ENCODE peak calls at places on chromosomes 11 and 22, in four cellular contexts. M, J, S and T are unnamed samples.

GRCh38 chr11:27963370-27963769 is 144.6 kb downstream of the KIF18A start:
- DNase-seq in S (no peak), J (no peak), M (no peak), T (no peak)

GRCh38 chr11:45209000-45209399 is 62.6 kb downstream of the PRDM11 start:
- DNase-seq in M (no peak), S (no peak), J (no peak), T (no peak)

GRCh38 chr11:62727833-62728721 is at the start of gene TTC9C:
- DNase-seq in M (peak), S (peak), J (peak), T (peak)

GRCh38 chr22:20324139-20324516 is 4.3 kb upstream of the DGCR6L start:
- DNase-seq in J (no peak), M (peak), S (no peak), T (peak)

GRCh38 chr11:255816-256215 is 19.0 kb downstream of the PSMD13 start:
- DNase-seq in M (no peak), J (no peak), S (no peak), T (no peak)

GRCh38 chr11:86274503-86274902 is 27.5 kb upstream of the HIKESHI start:
- DNase-seq in S (no peak), M (peak), J (no peak), T (peak)

GRCh38 chr11:9251306-9251705 is 13.8 kb downstream of the DENND5A start:
- DNase-seq in S (no peak), M (no peak), J (no peak), T (no peak)

GRCh38 chr11:112770487-112770886 is 190.7 kb upstream of the NCAM1 start:
- DNase-seq in M (no peak), S (no peak), J (no peak), T (no peak)

GRCh38 chr22:28001171-28001835 is 82.2 kb upstream of the PITPNB start:
- DNase-seq in J (no peak), S (no peak), M (no peak), T (no peak)

GRCh38 chr11:57793711-57794110 is 32.1 kb downstream of the CTNND1 start:
- DNase-seq in J (no peak), S (no peak), M (no peak), T (no peak)

DNA sequence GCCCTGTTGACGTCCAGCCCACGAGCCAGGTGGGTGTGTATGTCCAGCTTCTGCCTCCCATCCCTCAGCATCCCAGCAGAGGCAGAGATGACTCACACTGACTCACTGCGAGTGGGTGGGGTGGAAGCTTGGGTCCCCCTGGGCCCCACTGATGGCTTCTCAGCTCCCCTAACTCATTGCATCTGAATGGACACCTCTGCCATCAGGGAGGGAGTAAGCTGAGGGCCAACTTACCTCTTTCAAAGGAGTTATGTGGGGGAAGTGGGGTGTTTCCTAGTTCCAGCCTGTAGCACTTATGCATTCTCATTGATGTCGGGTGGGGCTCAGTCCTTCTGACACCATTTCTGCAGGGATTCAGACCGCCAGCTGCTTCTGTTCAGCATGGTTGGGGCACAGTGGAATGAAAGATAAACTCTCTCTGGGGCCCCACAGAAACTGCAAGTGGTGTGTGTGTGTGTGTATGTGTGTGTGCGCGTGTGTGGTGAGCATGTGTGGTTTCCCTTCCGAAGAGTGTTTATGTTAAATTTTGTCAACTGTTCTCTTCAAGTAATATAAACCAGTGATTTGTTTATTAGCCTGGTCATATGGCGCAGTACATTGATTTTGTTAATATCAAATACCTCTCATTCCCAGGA is 1425.9 kb downstream of the TBC1D22A start:
- DNase-seq in J (no peak), S (peak), M (peak), T (no peak)
- TF ChIP-seq MAZ in J (no peak), S (no peak), M (no peak), T (no peak)

GRCh38 chr11:69130586-69131566 is 24.9 kb upstream of the SMIM38 start:
- DNase-seq in J (no peak), M (no peak), S (no peak), T (no peak)
- TF ChIP-seq MAZ in J (no peak), M (no peak), S (no peak), T (no peak)

DNA sequence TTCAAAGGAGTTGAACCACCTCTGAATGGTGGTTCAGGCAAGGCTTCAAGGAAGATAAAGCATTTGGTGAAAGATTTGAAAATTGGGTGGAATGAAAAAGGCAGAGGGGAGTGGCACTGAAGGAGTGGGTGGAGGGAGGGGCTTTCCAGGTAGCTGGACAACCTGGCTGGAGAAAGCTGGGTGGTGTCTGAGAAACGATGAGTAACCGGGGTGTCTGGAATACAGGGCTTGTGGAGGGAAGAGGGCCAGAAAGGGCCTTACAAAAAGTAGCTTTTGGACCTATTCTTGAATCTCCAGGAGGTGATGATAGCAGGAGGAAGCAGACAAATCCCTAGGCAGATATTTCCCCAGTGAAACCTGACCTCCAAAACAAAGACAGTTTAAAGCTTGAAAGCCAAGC is 99.3 kb downstream of the RASSF10 start:
- DNase-seq in S (no peak), J (no peak), M (no peak), T (no peak)
- TF ChIP-seq MAZ in S (no peak), J (no peak), M (no peak), T (no peak)

GRCh38 chr22:23849009-23850006 is 8.4 kb upstream of the SLC2A11 start:
- DNase-seq in J (peak), S (peak), M (peak), T (peak)
- TF ChIP-seq MAZ in J (peak), S (no peak), M (no peak), T (peak)

DNA sequence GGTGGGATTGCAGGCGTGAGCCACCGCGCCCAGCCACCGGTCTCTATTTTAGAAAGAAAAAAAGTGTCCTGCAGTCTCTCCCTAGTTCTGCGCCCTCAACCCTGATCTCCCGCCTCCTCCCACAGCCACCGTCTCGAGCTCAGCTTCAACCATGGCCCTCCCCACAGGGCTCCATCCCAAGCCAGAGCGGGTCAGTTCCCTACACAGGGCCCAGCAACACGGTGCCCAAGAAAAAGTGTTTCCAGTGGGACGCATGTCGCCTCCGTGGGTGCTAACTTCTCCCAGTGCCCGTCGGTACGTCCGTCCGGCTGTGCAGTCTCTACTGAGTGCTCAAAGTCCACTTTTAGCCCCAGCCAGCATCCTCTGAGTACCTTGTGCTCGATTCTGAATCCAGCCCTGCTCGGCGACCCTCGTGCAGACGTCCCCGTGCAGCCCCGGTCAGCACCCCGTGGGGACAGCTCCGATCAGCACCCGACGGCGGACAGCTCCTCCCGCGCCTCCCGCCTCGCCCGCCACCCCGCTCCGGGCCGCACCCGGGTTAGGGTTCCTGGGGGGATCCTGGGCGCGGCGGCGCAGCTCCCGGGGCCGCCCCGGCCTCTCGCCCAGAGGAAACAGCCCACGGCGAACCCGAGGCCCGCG is 658 bp upstream of the MAPK8IP2 start:
- DNase-seq in S (no peak), M (peak), J (no peak), T (peak)
- TF ChIP-seq MAZ in S (no peak), M (peak), J (peak), T (peak)

GRCh38 chr11:73186294-73186850 is 31.7 kb upstream of the P2RY2 start:
- DNase-seq in J (no peak), M (no peak), S (peak), T (no peak)
- TF ChIP-seq MAZ in J (no peak), M (no peak), S (no peak), T (no peak)

GRCh38 chr22:24831678-24832077 is 25.7 kb downstream of the SGSM1 start:
- DNase-seq in M (no peak), J (no peak), S (no peak), T (no peak)

GRCh38 chr22:24827305-24827704 is 21.3 kb downstream of the SGSM1 start:
- DNase-seq in J (no peak), M (no peak), S (no peak), T (no peak)

GRCh38 chr22:24826710-24827285 is 20.8 kb downstream of the SGSM1 start:
- DNase-seq in J (no peak), S (no peak), M (no peak), T (no peak)

GRCh38 chr22:24833881-24834495 is 28.0 kb downstream of the SGSM1 start:
- DNase-seq in S (no peak), M (no peak), J (no peak), T (no peak)

GRCh38 chr22:24830205-24830979 is 24.4 kb downstream of the SGSM1 start:
- DNase-seq in J (no peak), M (no peak), S (no peak), T (no peak)
- TF ChIP-seq MAZ in J (no peak), M (no peak), S (no peak), T (no peak)